ENCODE peak calls at places on chromosomes 16 and 17, in eight cellular contexts. One of them, this sample, is unnamed.

GRCh38 chr16:90008708-90009145 is 10.5 kb downstream of the DBNDD1 start:
- DNase-seq in fibroblast of lung: no peak
- DNase-seq in nephron progenitor cell: no peak
- DNase-seq in HepG2: no peak
- DNase-seq in upper lobe of right lung: no peak
- DNase-seq in astrocyte of the cerebellum: no peak
- DNase-seq in GM20000: peak; percentile 80
- DNase-seq in GM23338: no peak
- DNase-seq in this sample: no peak

GRCh38 chr16:79261461-79261860 is 339.1 kb downstream of the MAF start:
- DNase-seq in nephron progenitor cell: peak; percentile 61
- DNase-seq in HepG2: peak; percentile 21
- DNase-seq in upper lobe of right lung: peak; percentile 70
- DNase-seq in fibroblast of lung: no peak
- DNase-seq in GM23338: peak; percentile 74
- DNase-seq in GM20000: peak; percentile 9
- DNase-seq in astrocyte of the cerebellum: no peak
- DNase-seq in this sample: peak; percentile 33

GRCh38 chr17:19727466-19728113 is 11.2 kb upstream of the SLC47A2 start:
- DNase-seq in astrocyte of the cerebellum: peak; percentile 38
- DNase-seq in fibroblast of lung: peak; percentile 87
- DNase-seq in nephron progenitor cell: no peak
- DNase-seq in upper lobe of right lung: no peak
- DNase-seq in GM20000: no peak
- DNase-seq in HepG2: no peak
- DNase-seq in GM23338: no peak
- DNase-seq in this sample: peak; percentile 91

GRCh38 chr17:36992701-36993100 is 43.9 kb downstream of the AATF start:
- DNase-seq in GM20000: no peak
- DNase-seq in GM23338: no peak
- DNase-seq in nephron progenitor cell: no peak
- DNase-seq in astrocyte of the cerebellum: no peak
- DNase-seq in upper lobe of right lung: no peak
- DNase-seq in HepG2: no peak
- DNase-seq in fibroblast of lung: no peak
- DNase-seq in this sample: no peak

GRCh38 chr17:49963277-49963625 is 5.7 kb upstream of the DLX4 start:
- DNase-seq in fibroblast of lung: no peak
- DNase-seq in upper lobe of right lung: no peak
- DNase-seq in GM23338: peak; percentile 47
- DNase-seq in astrocyte of the cerebellum: no peak
- DNase-seq in nephron progenitor cell: no peak
- DNase-seq in GM20000: no peak
- DNase-seq in HepG2: no peak
- DNase-seq in this sample: no peak

GRCh38 chr16:19681637-19682036 is 36.4 kb downstream of the KNOP1 start:
- DNase-seq in upper lobe of right lung: no peak
- DNase-seq in astrocyte of the cerebellum: no peak
- DNase-seq in fibroblast of lung: no peak
- DNase-seq in GM23338: no peak
- DNase-seq in nephron progenitor cell: no peak
- DNase-seq in GM20000: no peak
- DNase-seq in HepG2: no peak
- DNase-seq in this sample: no peak

GRCh38 chr17:1561420-1562177 is 993 bp downstream of the PITPNA start:
- DNase-seq in nephron progenitor cell: peak; percentile 59
- DNase-seq in upper lobe of right lung: peak; percentile 74
- DNase-seq in astrocyte of the cerebellum: no peak
- DNase-seq in fibroblast of lung: peak; percentile 10
- DNase-seq in GM23338: peak; percentile 60
- DNase-seq in HepG2: no peak
- DNase-seq in GM20000: peak; percentile 68
- DNase-seq in this sample: no peak

GRCh38 chr17:28700278-28700677 is 11.4 kb downstream of the PROCA1 start:
- DNase-seq in upper lobe of right lung: no peak
- DNase-seq in GM23338: no peak
- DNase-seq in astrocyte of the cerebellum: no peak
- DNase-seq in HepG2: no peak
- DNase-seq in fibroblast of lung: no peak
- DNase-seq in GM20000: no peak
- DNase-seq in nephron progenitor cell: no peak
- DNase-seq in this sample: no peak

GRCh38 chr17:48871551-48872351 is 20.8 kb upstream of the ATP5MC1 start:
- DNase-seq in GM20000: no peak
- DNase-seq in upper lobe of right lung: no peak
- DNase-seq in astrocyte of the cerebellum: no peak
- DNase-seq in fibroblast of lung: no peak
- DNase-seq in nephron progenitor cell: peak; percentile 71
- DNase-seq in HepG2: peak; percentile 99
- DNase-seq in GM23338: no peak
- DNase-seq in this sample: no peak

GRCh38 chr17:64388961-64389565 is 1.6 kb downstream of the PECAM1 start:
- DNase-seq in upper lobe of right lung: peak; percentile 46
- DNase-seq in GM20000: no peak
- DNase-seq in fibroblast of lung: no peak
- DNase-seq in nephron progenitor cell: no peak
- DNase-seq in HepG2: no peak
- DNase-seq in astrocyte of the cerebellum: no peak
- DNase-seq in GM23338: no peak
- DNase-seq in this sample: no peak

GRCh38 chr17:34542700-34543336 is 36.6 kb upstream of the TMEM132E start:
- DNase-seq in GM20000: peak; percentile 42
- DNase-seq in fibroblast of lung: peak; percentile 26
- DNase-seq in GM23338: peak; percentile 66
- DNase-seq in nephron progenitor cell: peak; percentile 67
- DNase-seq in upper lobe of right lung: no peak
- DNase-seq in astrocyte of the cerebellum: no peak
- DNase-seq in HepG2: no peak
- DNase-seq in this sample: peak; percentile 1

GRCh38 chr16:79833559-79833958 is 233.0 kb upstream of the MAF start:
- DNase-seq in astrocyte of the cerebellum: no peak
- DNase-seq in fibroblast of lung: no peak
- DNase-seq in HepG2: no peak
- DNase-seq in upper lobe of right lung: no peak
- DNase-seq in GM20000: no peak
- DNase-seq in nephron progenitor cell: no peak
- DNase-seq in GM23338: no peak
- DNase-seq in this sample: no peak

GRCh38 chr17:82302991-82303943 is 14.1 kb downstream of the CD7 start:
- DNase-seq in astrocyte of the cerebellum: no peak
- DNase-seq in GM23338: no peak
- DNase-seq in nephron progenitor cell: no peak
- DNase-seq in fibroblast of lung: no peak
- DNase-seq in GM20000: peak; percentile 39
- DNase-seq in HepG2: no peak
- DNase-seq in upper lobe of right lung: peak; percentile 64
- DNase-seq in this sample: no peak

DNA sequence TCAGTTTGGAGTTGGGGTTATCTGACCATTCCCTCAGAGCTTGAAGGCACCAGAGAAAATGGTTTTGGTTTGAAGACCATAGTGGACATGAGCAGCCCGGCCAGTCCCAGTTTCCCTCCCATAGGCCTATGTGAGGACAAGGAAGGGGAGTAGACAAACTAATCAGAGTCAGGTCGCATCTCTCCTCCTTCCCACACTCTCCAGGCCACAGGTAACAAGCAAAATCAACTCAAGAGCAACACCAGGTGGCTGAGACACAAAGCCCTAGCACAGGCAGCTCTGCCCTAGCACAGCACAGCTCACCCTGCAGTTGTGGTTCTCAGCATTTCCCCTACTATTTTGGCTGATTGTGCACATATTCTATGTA is 7.2 kb downstream of the SUPT4H1 start:
- DNase-seq in fibroblast of lung: no peak
- DNase-seq in HepG2: no peak
- DNase-seq in astrocyte of the cerebellum: no peak
- DNase-seq in GM23338: no peak
- DNase-seq in GM20000: no peak
- DNase-seq in upper lobe of right lung: peak; percentile 21
- DNase-seq in nephron progenitor cell: no peak
- DNase-seq in this sample: no peak
- TF ChIP-seq CTCF in fibroblast of lung: no peak
- TF ChIP-seq CTCF in HepG2: peak; percentile 13
- TF ChIP-seq CTCF in astrocyte of the cerebellum: no peak
- TF ChIP-seq CTCF in GM23338: peak; percentile 10
- TF ChIP-seq CTCF in GM20000: peak; percentile 56
- TF ChIP-seq CTCF in upper lobe of right lung: no peak
- TF ChIP-seq CTCF in nephron progenitor cell: no peak
- TF ChIP-seq CTCF in this sample: no peak

GRCh38 chr16:85395913-85396878 is 216.9 kb upstream of the GSE1 start:
- DNase-seq in GM23338: no peak
- DNase-seq in fibroblast of lung: peak; percentile 34
- DNase-seq in astrocyte of the cerebellum: no peak
- DNase-seq in HepG2: no peak
- DNase-seq in GM20000: no peak
- DNase-seq in upper lobe of right lung: peak; percentile 62
- DNase-seq in nephron progenitor cell: peak; percentile 35
- DNase-seq in this sample: peak; percentile 86

GRCh38 chr16:85398688-85399582 is 214.2 kb upstream of the GSE1 start:
- DNase-seq in HepG2: no peak
- DNase-seq in fibroblast of lung: no peak
- DNase-seq in GM20000: no peak
- DNase-seq in nephron progenitor cell: peak; percentile 1
- DNase-seq in GM23338: no peak
- DNase-seq in astrocyte of the cerebellum: no peak
- DNase-seq in upper lobe of right lung: no peak
- DNase-seq in this sample: no peak

GRCh38 chr16:85398050-85398451 is 215.1 kb upstream of the GSE1 start:
- DNase-seq in fibroblast of lung: no peak
- DNase-seq in upper lobe of right lung: peak; percentile 42
- DNase-seq in nephron progenitor cell: peak; percentile 2
- DNase-seq in HepG2: no peak
- DNase-seq in astrocyte of the cerebellum: no peak
- DNase-seq in GM20000: no peak
- DNase-seq in GM23338: no peak
- DNase-seq in this sample: no peak

GRCh38 chr16:85395207-85395912 is 217.8 kb upstream of the GSE1 start:
- DNase-seq in fibroblast of lung: peak; percentile 98
- DNase-seq in nephron progenitor cell: peak; percentile 77
- DNase-seq in GM20000: peak; percentile 79
- DNase-seq in astrocyte of the cerebellum: peak; percentile 63
- DNase-seq in HepG2: peak; percentile 37
- DNase-seq in GM23338: no peak
- DNase-seq in upper lobe of right lung: peak; percentile 78
- DNase-seq in this sample: peak; percentile 99

DNA sequence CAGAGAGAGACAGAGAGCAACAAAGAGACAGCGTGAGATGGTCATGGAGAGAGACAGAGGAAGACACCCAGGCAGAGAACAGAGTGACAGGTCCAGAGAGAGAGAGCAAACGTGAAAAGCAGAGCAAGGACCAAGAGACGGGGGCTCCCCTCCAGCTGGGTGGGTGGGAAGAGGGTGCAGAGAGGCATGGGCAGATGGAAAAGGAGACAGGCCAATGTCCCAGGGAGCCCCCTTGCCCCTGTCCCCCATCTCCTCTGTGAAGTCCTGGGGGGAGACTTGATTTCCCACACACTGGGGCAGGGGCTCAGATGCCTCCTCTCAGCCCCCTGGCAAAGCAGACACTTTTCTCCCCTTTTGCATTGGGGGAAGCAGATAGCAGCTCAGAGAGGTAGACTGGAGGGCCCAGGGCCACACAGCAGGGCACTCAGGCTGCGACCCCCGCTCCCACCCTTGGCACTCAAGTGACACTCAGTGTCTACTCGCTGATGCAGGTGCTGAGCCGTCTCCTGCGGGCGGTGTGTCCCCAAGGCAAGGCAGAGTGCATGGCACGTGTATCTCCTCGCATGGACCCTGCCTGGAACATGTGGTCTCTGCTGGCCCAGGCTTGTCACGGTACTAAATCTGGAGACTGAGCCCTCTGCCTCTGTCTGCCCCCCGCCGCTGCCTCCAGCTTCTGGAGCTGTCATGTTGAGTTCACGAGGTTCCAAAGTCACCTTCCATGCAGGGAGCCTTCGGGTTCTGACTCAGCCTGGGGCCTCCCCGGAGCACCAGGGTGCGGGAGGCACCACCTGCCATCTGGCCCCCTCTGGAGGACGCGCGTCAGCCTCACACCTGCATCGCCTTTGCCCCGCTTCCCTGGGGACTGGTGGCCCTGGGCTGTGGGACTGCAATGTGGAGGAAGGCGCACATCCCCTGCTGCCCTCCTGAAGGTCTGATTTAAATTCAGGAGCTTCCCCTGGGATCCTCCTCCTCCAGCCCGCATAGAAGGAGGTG is 215.9 kb upstream of the GSE1 start:
- DNase-seq in fibroblast of lung: no peak
- DNase-seq in HepG2: peak; percentile 49
- DNase-seq in nephron progenitor cell: peak; percentile 22
- DNase-seq in astrocyte of the cerebellum: no peak
- DNase-seq in upper lobe of right lung: peak; percentile 60
- DNase-seq in GM20000: no peak
- DNase-seq in GM23338: peak; percentile 54
- DNase-seq in this sample: peak; percentile 75
- TF ChIP-seq CTCF in fibroblast of lung: no peak
- TF ChIP-seq CTCF in HepG2: peak; percentile 86
- TF ChIP-seq CTCF in nephron progenitor cell: no peak
- TF ChIP-seq CTCF in astrocyte of the cerebellum: no peak
- TF ChIP-seq CTCF in upper lobe of right lung: no peak
- TF ChIP-seq CTCF in GM20000: peak; percentile 13
- TF ChIP-seq CTCF in GM23338: peak; percentile 9
- TF ChIP-seq CTCF in this sample: peak; percentile 17

DNA sequence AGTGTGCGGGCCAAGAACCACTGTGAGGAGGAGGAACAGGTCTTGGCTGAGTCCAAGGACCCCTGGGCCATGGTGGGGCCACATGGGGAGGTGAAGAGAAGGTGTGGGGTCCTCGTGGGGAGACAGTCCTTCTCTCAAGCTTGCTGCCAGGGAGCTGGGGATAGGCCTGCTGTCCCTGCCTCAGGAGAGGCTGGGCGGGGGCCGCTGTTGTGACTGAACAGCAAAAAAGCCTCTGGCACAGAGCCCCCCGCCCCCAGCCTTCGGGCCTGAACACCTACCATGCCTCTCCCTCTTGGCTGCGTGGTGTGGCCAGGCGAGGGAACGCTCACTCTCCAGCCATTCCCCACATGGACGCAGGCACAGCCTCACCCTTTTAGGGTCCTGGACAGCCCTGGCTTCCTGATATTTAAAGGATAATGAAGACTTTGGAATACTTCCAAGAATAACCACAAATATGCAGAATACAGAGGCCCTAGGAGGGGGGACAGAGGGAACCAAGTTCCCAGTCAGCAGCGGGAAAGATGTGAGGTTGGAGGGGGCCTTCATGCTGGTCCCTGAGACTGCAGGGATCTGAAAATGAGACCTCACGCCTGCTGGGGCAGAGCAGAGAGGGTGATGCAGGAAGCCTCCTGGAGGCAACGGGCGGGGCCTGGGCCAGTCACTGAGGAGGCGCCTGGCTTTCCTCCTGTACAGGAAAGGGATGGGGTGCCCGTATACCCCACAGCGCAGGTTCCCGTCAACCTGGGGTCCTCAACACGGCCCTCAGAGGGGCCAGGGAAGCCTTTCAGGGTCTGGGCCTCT is 100.0 kb upstream of the CREBBP start:
- DNase-seq in HepG2: no peak
- DNase-seq in upper lobe of right lung: no peak
- DNase-seq in nephron progenitor cell: no peak
- DNase-seq in GM23338: no peak
- DNase-seq in astrocyte of the cerebellum: peak; percentile 82
- DNase-seq in GM20000: no peak
- DNase-seq in fibroblast of lung: peak; percentile 77
- DNase-seq in this sample: peak; percentile 14
- TF ChIP-seq CTCF in HepG2: no peak
- TF ChIP-seq CTCF in upper lobe of right lung: no peak
- TF ChIP-seq CTCF in nephron progenitor cell: no peak
- TF ChIP-seq CTCF in GM23338: no peak
- TF ChIP-seq CTCF in astrocyte of the cerebellum: no peak
- TF ChIP-seq CTCF in GM20000: no peak
- TF ChIP-seq CTCF in fibroblast of lung: no peak
- TF ChIP-seq CTCF in this sample: no peak

GRCh38 chr16:27746076-27746855 is 196.3 kb downstream of the KATNIP start:
- DNase-seq in GM23338: no peak
- DNase-seq in GM20000: no peak
- DNase-seq in HepG2: no peak
- DNase-seq in astrocyte of the cerebellum: no peak
- DNase-seq in nephron progenitor cell: no peak
- DNase-seq in upper lobe of right lung: no peak
- DNase-seq in fibroblast of lung: no peak
- DNase-seq in this sample: no peak
- TF ChIP-seq CTCF in GM23338: no peak
- TF ChIP-seq CTCF in GM20000: no peak
- TF ChIP-seq CTCF in HepG2: no peak
- TF ChIP-seq CTCF in astrocyte of the cerebellum: no peak
- TF ChIP-seq CTCF in nephron progenitor cell: no peak
- TF ChIP-seq CTCF in upper lobe of right lung: no peak
- TF ChIP-seq CTCF in fibroblast of lung: no peak
- TF ChIP-seq CTCF in this sample: no peak